ENCODE peak calls at places on chromosomes 7 and 10, in eight cellular contexts. M, V, P, K, U, G, D and B are unnamed samples.

GRCh38 chr10:51897560-51897959 is 198.2 kb upstream of the CSTF2T start:
- ATAC-seq in P (no peak), V (no peak), K (peak; percentile 43), G (no peak), D (no peak), U (no peak), M (no peak), B (no peak)

GRCh38 chr7:130875901-130876300 is 141.9 kb upstream of the KLF14 start:
- ATAC-seq in V (no peak), G (no peak), K (no peak), U (no peak), D (no peak), M (peak; percentile 42), P (no peak), B (no peak)

GRCh38 chr10:57624856-57625592 is 642.7 kb downstream of the IPMK start:
- ATAC-seq in G (no peak), M (no peak), P (no peak), K (no peak), V (no peak), U (no peak), D (no peak), B (no peak)

GRCh38 chr10:89633484-89633883 is 11.6 kb downstream of the PANK1 start:
- ATAC-seq in U (peak; percentile 33), K (peak; percentile 42), D (no peak), P (peak; percentile 87), G (peak; percentile 85), V (peak; percentile 70), M (no peak), B (no peak)

GRCh38 chr7:117015258-117016184 is 62.2 kb downstream of the ST7 start:
- ATAC-seq in G (no peak), U (no peak), M (no peak), D (no peak), V (no peak), P (peak; percentile 15), K (no peak), B (no peak)

GRCh38 chr10:114642729-114643128 is 15.3 kb downstream of the ABLIM1 start:
- ATAC-seq in U (peak; percentile 70), M (no peak), P (no peak), G (no peak), D (no peak), K (no peak), V (no peak), B (no peak)

GRCh38 chr10:100948916-100949315 is 20.4 kb upstream of the SEMA4G start:
- ATAC-seq in D (no peak), G (no peak), K (no peak), P (no peak), V (no peak), M (no peak), U (no peak), B (no peak)

GRCh38 chr7:127905491-127906330 is 125.5 kb downstream of the LRRC4 start:
- ATAC-seq in G (peak; percentile 80), D (no peak), K (no peak), P (peak; percentile 31), M (peak; percentile 22), V (peak; percentile 74), U (no peak), B (no peak)

GRCh38 chr10:37734971-37735370 is 122.4 kb downstream of the ZNF248 start:
- ATAC-seq in D (no peak), V (peak; percentile 77), M (peak; percentile 66), P (no peak), G (peak; percentile 40), K (no peak), U (no peak), B (no peak)

GRCh38 chr10:6232846-6233724 is 30.4 kb downstream of the PFKFB3 start:
- ATAC-seq in P (no peak), M (no peak), K (no peak), U (no peak), D (no peak), V (no peak), G (no peak), B (no peak)

GRCh38 chr10:30553625-30554442 is 75.7 kb downstream of the LYZL2 start:
- ATAC-seq in P (peak; percentile 84), V (peak; percentile 96), G (peak; percentile 63), U (peak; percentile 68), K (peak; percentile 96), M (no peak), D (peak; percentile 96), B (peak; percentile 93)

GRCh38 chr7:110673148-110673547 is 417.8 kb upstream of the LRRN3 start:
- ATAC-seq in G (no peak), P (no peak), V (no peak), K (no peak), M (no peak), U (no peak), D (no peak), B (no peak)

GRCh38 chr7:1455241-1455939 is 3.9 kb downstream of the MICALL2 start:
- ATAC-seq in U (peak; percentile 63), V (no peak), D (no peak), G (no peak), M (peak; percentile 51), K (no peak), P (peak; percentile 19), B (no peak)

GRCh38 chr10:47152861-47153349 is 147.1 kb upstream of the GDF10 start:
- ATAC-seq in G (no peak), P (no peak), M (peak; percentile 74), D (no peak), U (no peak), K (no peak), V (no peak), B (peak; percentile 51)

GRCh38 chr10:88841316-88842111 is 10.1 kb downstream of the ANKRD22 start:
- ATAC-seq in V (no peak), D (no peak), U (no peak), M (no peak), K (no peak), G (no peak), P (peak; percentile 80), B (no peak)

GRCh38 chr7:137081694-137082093 is 213.2 kb downstream of the CHRM2 start:
- ATAC-seq in V (no peak), K (peak; percentile 96), P (peak; percentile 72), D (peak; percentile 91), U (peak; percentile 77), M (no peak), G (peak; percentile 69), B (peak; percentile 89)

GRCh38 chr7:44213872-44214595 is 13.3 kb downstream of the YKT6 start:
- ATAC-seq in G (peak; percentile 59), U (peak; percentile 39), K (peak; percentile 7), V (peak; percentile 54), M (peak; percentile 89), D (no peak), P (peak; percentile 50), B (no peak)

GRCh38 chr7:144069953-144070352 is 342 bp downstream of the OR2A25 start:
- ATAC-seq in M (no peak), K (no peak), G (no peak), P (no peak), V (no peak), U (no peak), D (no peak), B (no peak)

GRCh38 chr7:144069511-144069910 is at the start of gene OR2A25:
- ATAC-seq in K (no peak), U (no peak), G (no peak), P (no peak), M (no peak), V (no peak), D (no peak), B (no peak)

GRCh38 chr7:144074374-144074773 is 4.8 kb downstream of the OR2A25 start:
- ATAC-seq in M (no peak), V (no peak), D (no peak), G (no peak), U (no peak), P (no peak), K (no peak), B (no peak)
- TF ChIP-seq CTCF in M (peak; percentile 26), V (peak; percentile 29), D (no peak), G (no peak), U (no peak), P (no peak), K (no peak), B (no peak)

DNA sequence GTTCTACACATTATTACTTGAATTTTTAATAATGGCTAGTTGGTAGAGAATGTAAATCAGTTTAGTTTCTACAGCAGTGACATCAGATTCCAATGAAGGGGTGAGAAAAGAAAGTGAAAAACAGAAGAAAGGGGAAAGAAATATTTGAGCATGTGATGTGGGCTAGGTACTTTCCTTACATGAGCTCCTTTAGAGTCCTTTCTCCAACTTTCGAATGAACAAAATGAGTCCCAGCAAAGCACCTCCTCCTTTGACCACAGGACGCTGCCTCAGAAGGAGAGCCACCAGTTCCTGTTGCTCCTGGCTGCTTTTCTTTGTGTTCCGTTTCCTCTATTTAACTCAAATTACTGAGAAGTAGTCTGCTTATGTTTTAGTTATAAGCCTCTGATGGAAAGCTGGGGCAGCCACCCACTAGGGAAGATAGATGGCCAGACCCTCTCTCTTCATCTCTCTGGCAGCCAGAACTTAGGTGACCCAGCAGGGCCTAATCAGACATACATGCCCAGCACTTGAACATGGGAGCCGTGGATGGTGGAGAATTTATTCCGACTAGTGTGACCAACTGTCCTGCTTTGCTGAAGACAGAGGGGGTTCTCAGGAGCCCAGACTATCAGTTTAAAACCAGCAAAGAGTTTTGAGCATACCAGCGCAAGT is 82.4 kb upstream of the NME8 start:
- ATAC-seq in U (no peak), G (no peak), D (peak; percentile 78), V (no peak), P (peak; percentile 35), K (no peak), M (no peak), B (no peak)
- TF ChIP-seq POLR2A in U (no peak), G (no peak), D (no peak), V (no peak), P (no peak), K (no peak), M (no peak), B (no peak)

GRCh38 chr10:28570598-28570997 is 37.7 kb downstream of the WAC start:
- ATAC-seq in V (no peak), U (no peak), G (no peak), K (no peak), M (no peak), P (no peak), D (no peak), B (no peak)
- H3K36me3 ChIP-seq in V (peaks cover 66% of the 10 kb centered on the region), U (no peaks in the 10 kb centered on the region), G (peaks cover 15% of the 10 kb centered on the region), K (peaks cover 13% of the 10 kb centered on the region), M (peaks cover 12% of the 10 kb centered on the region), P (no peaks in the 10 kb centered on the region), D (no peaks in the 10 kb centered on the region), B (peaks cover 10% of the 10 kb centered on the region)

GRCh38 chr7:7183833-7184463 is 1.6 kb downstream of the C1GALT1 start:
- ATAC-seq in P (no peak), M (no peak), U (no peak), D (no peak), V (no peak), G (no peak), K (no peak), B (no peak)

GRCh38 chr7:7183061-7183832 is 903 bp downstream of the C1GALT1 start:
- ATAC-seq in V (peak; percentile 72), M (peak; percentile 53), U (peak; percentile 45), P (peak; percentile 55), G (peak; percentile 24), D (peak; percentile 67), K (peak; percentile 67), B (peak; percentile 44)

GRCh38 chr7:7180725-7181428 is 1.5 kb upstream of the C1GALT1 start:
- ATAC-seq in K (no peak), M (no peak), V (no peak), D (no peak), G (no peak), U (no peak), P (no peak), B (no peak)

GRCh38 chr7:7181519-7182155 is 707 bp upstream of the C1GALT1 start:
- ATAC-seq in G (peak; percentile 2), U (peak; percentile 26), D (peak; percentile 51), V (peak; percentile 10), K (peak; percentile 29), M (peak; percentile 22), P (peak; percentile 48), B (peak; percentile 22)

GRCh38 chr7:7182156-7183060 is at the start of gene C1GALT1:
- ATAC-seq in G (peak; percentile 97), D (peak; percentile 99), V (peak; percentile 87), K (peak; percentile 98), U (peak; percentile 95), M (peak; percentile 90), P (peak; percentile 92), B (peak; percentile 98)
- TF ChIP-seq CTCF in G (peak; percentile 56), D (peak; percentile 66), V (peak; percentile 77), K (peak; percentile 39), U (peak; percentile 62), M (peak; percentile 21), P (peak; percentile 27), B (peak; percentile 28)